ENCODE peak calls at places on chromosomes 3 and 15, in nine cellular contexts. U is A549; K is MM.1S; C is psoas muscle; D is foreskin keratinocyte; P is CD8-positive, alpha-beta memory T cell; G is heart left ventricle; J is left lung; L is RWPE1. Q is an unnamed sample.

GRCh38 chr3:10121064-10121463 is 5.6 kb downstream of the BRK1 start:
- DNase-seq in U (no peak), K (no peak), C (no peak), D (no peak), P (no peak), G (no peak), J (no peak), L (no peak), Q (no peak)

GRCh38 chr3:107988464-107989156 is 102.2 kb downstream of the CD47 start:
- DNase-seq in U (no peak), K (no peak), C (peak), D (peak), P (no peak), G (peak), J (peak), L (peak), Q (peak)

GRCh38 chr3:42875325-42876151 is at the start of gene CYP8B1:
- DNase-seq in U (no peak), K (no peak), C (no peak), D (no peak), P (no peak), G (no peak), J (no peak), L (no peak), Q (no peak)

GRCh38 chr15:78873796-78874761 is 1.4 kb downstream of the MORF4L1 start:
- DNase-seq in U (no peak), K (peak), C (no peak), D (no peak), P (peak), G (no peak), J (no peak), L (peak), Q (no peak)

GRCh38 chr15:42707873-42708544 is 28.9 kb downstream of the CDAN1 start:
- DNase-seq in U (no peak), K (no peak), C (no peak), D (no peak), P (no peak), G (no peak), J (no peak), L (no peak), Q (no peak)

GRCh38 chr3:55490194-55490913 is 3.2 kb upstream of the WNT5A start:
- DNase-seq in U (no peak), K (peak), C (no peak), D (peak), P (no peak), G (no peak), J (no peak), L (no peak), Q (no peak)

GRCh38 chr3:52056521-52056967 is at the start of gene DUSP7:
- DNase-seq in U (peak), K (peak), C (peak), D (no peak), P (peak), G (peak), J (peak), L (peak), Q (no peak)

GRCh38 chr15:83282859-83283812 is 1.3 kb downstream of the BNC1 start:
- DNase-seq in U (no peak), K (no peak), C (peak), D (peak), P (no peak), G (no peak), J (peak), L (peak), Q (no peak)

GRCh38 chr15:40928975-40929729 is at the start of gene DLL4:
- DNase-seq in U (peak), K (peak), C (peak), D (no peak), P (peak), G (peak), J (peak), L (peak), Q (no peak)

GRCh38 chr15:66730168-66731014 is 28.4 kb downstream of the SMAD6 start:
- DNase-seq in U (no peak), K (no peak), C (no peak), D (no peak), P (no peak), G (no peak), J (no peak), L (no peak), Q (peak)

GRCh38 chr15:66477011-66477410 is 20.6 kb downstream of the SNAPC5 start:
- DNase-seq in U (no peak), K (no peak), C (no peak), D (no peak), P (no peak), G (no peak), J (no peak), L (no peak), Q (peak)

GRCh38 chr3:165658027-165658426 is 179.2 kb downstream of the BCHE start:
- DNase-seq in U (no peak), K (peak), C (no peak), D (no peak), P (no peak), G (no peak), J (no peak), L (no peak), Q (no peak)

GRCh38 chr3:119013951-119014350 is 20.7 kb downstream of the IGSF11 start:
- DNase-seq in U (no peak), K (no peak), C (no peak), D (no peak), P (no peak), G (no peak), J (no peak), L (no peak), Q (no peak)

GRCh38 chr3:157040456-157040855 is 119.5 kb downstream of the CCNL1 start:
- DNase-seq in U (no peak), K (no peak), C (no peak), D (no peak), P (no peak), G (no peak), J (no peak), L (no peak), Q (no peak)

GRCh38 chr3:184238246-184238818 is 8.9 kb downstream of the VWA5B2 start:
- DNase-seq in U (no peak), K (no peak), C (no peak), D (no peak), P (no peak), G (no peak), J (no peak), L (no peak), Q (no peak)

GRCh38 chr15:73986055-73986775 is 5.9 kb downstream of the STOML1 start:
- DNase-seq in U (no peak), K (no peak), C (no peak), D (no peak), P (no peak), G (no peak), J (no peak), L (no peak), Q (no peak)

GRCh38 chr15:33282226-33283020 is 28.3 kb upstream of the RYR3 start:
- DNase-seq in U (no peak), K (no peak), C (no peak), D (no peak), P (no peak), G (no peak), J (no peak), L (no peak), Q (no peak)

GRCh38 chr3:24299801-24300626 is 194.6 kb downstream of the THRB start:
- DNase-seq in U (no peak), K (no peak), C (no peak), D (peak), P (no peak), G (no peak), J (no peak), L (peak), Q (no peak)

GRCh38 chr3:120438971-120439370 is 11.8 kb downstream of the FSTL1 start:
- DNase-seq in U (no peak), K (no peak), C (peak), D (no peak), P (no peak), G (peak), J (no peak), L (no peak), Q (peak)

GRCh38 chr3:129025691-129026435 is 24.8 kb downstream of the EFCC1 start:
- DNase-seq in U (no peak), K (no peak), C (peak), D (no peak), P (no peak), G (peak), J (peak), L (no peak), Q (no peak)

GRCh38 chr15:61195116-61196002 is 33.7 kb downstream of the RORA start:
- DNase-seq in U (peak), K (peak), C (no peak), D (no peak), P (no peak), G (no peak), J (no peak), L (peak), Q (no peak)

GRCh38 chr15:29917600-29918597 is 95.6 kb upstream of the TJP1 start:
- DNase-seq in U (no peak), K (no peak), C (no peak), D (peak), P (no peak), G (no peak), J (no peak), L (no peak), Q (no peak)

GRCh38 chr3:24680214-24680967 is 185.7 kb upstream of the THRB start:
- DNase-seq in U (peak), K (peak), C (peak), D (no peak), P (no peak), G (peak), J (peak), L (no peak), Q (peak)

GRCh38 chr15:90902996-90903732 is at the start of gene MAN2A2:
- DNase-seq in U (peak), K (peak), C (peak), D (peak), P (peak), G (peak), J (peak), L (peak), Q (no peak)

GRCh38 chr15:31554261-31554660 is 227.6 kb downstream of the KLF13 start:
- DNase-seq in U (no peak), K (no peak), C (peak), D (no peak), P (no peak), G (peak), J (peak), L (peak), Q (no peak)

GRCh38 chr3:38992117-38992779 is 59.5 kb downstream of the SCN11A start:
- DNase-seq in U (peak), K (no peak), C (no peak), D (peak), P (no peak), G (no peak), J (no peak), L (peak), Q (no peak)

DNA sequence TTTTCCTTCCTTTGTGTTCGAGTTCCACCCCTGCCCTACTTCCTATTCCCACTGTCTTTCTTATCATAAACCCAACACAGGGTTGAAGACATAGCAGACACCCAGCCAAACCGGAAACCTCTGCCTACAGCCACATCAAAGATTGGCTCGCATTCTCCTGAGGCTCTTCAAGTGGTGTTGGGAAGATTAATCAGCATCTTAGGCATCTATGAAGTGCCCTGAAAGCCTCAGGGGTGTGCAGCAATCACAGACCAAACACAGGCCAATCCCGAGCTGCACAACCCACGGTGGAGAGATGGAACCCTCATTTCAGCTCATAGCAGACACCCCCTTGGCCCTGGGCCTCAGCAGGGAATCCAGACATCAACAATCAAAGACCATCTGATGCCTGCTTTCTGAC is 255.9 kb downstream of the XXYLT1 start:
- DNase-seq in U (no peak), K (peak), C (no peak), D (no peak), P (no peak), G (no peak), J (no peak), L (no peak), Q (no peak)
- H3K27ac ChIP-seq in U (no peak), K (no peak), C (no peak), D (no peak), P (no peak), G (no peak), J (no peak), L (no peak), Q (no peak)

DNA sequence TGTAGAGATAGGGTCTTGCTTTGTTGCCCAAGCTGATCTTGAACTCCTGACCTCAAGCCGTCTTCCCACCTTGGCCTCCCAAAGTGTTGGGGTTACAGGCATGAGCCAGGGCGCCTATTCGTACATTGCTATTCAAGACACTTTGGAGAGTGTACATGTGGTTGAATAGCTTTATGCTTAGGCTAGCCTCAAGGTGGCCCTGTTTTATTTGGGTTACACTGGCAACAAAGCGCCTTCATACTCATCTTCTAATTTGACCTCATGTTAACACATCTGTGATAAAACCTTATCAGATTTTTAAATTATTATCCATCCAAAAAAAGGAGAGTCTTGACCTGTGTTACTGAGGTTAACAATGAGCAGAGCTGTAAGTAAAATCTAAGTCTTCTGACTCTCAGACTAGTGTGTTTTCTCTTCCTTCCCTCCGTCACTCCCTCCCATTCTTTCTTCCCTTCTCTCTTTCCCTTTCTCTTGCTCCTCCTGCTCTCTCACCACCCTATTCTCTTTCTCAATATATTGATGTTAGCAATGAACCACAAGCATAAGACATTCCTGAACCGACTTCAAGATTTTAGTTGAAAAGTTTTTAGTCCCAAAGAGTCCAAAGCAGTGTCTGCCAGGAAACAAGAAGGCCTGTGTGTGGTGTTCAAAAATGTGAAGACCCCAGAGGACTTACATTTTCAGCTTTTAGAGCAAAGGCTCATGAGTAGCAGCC is 603.7 kb upstream of the CFAP20DC start:
- DNase-seq in U (no peak), K (no peak), C (no peak), D (peak), P (no peak), G (no peak), J (no peak), L (no peak), Q (no peak)
- H3K27ac ChIP-seq in U (no peak), K (no peak), C (no peak), D (peak), P (no peak), G (no peak), J (peak), L (no peak), Q (peak)

DNA sequence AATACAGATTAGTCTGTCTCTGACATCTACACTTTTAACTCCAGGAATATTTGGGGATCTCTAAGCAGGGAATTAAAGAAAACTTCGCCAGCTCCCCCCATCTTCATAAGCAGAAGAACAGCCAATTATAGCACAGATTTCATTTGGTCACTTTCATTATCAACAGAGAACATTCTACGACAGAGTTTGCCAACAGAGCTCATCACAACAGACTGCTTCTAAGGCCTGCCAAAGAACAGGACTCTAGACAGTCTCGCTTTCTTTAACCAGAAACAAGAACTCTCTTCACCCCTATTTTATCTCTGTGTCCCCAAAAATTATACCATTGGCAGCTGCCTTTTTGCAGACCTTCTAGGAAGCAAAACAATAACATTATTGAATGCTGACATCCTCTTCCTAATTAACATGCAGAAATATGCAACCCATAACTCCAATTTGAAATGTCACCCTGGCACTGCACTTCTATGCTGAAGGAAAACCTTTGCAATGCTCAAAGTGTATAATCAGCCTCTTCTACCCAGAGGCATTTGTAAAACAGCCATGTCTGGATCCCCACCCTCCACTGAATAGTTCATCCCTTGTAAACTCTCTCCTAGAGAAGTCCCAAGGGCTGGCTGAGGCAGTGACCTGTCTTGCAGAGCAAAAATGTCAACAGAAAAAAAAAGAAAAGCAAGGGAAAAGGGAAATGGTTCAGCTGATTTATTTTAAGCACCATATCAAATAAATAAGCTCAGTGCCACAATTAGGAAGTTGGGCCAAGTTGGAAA is 552.7 kb downstream of the MAGI1 start:
- DNase-seq in U (no peak), K (no peak), C (no peak), D (no peak), P (no peak), G (no peak), J (no peak), L (no peak), Q (no peak)
- H3K27ac ChIP-seq in U (no peak), K (no peak), C (peak), D (no peak), P (no peak), G (peak), J (no peak), L (no peak), Q (peak)

GRCh38 chr3:18097989-18098388 is 327.1 kb downstream of the SATB1 start:
- DNase-seq in U (no peak), K (no peak), C (no peak), D (no peak), P (no peak), G (no peak), J (no peak), L (no peak), Q (no peak)

GRCh38 chr3:18099611-18100010 is 325.5 kb downstream of the SATB1 start:
- DNase-seq in U (no peak), K (no peak), C (no peak), D (peak), P (no peak), G (no peak), J (no peak), L (no peak), Q (no peak)

GRCh38 chr3:18100126-18100525 is 325.0 kb downstream of the SATB1 start:
- DNase-seq in U (no peak), K (no peak), C (no peak), D (peak), P (no peak), G (no peak), J (no peak), L (peak), Q (no peak)

GRCh38 chr3:18097473-18097872 is 327.7 kb downstream of the SATB1 start:
- DNase-seq in U (no peak), K (no peak), C (no peak), D (no peak), P (no peak), G (no peak), J (no peak), L (no peak), Q (no peak)

GRCh38 chr3:18098960-18099587 is 326.1 kb downstream of the SATB1 start:
- DNase-seq in U (peak), K (no peak), C (no peak), D (peak), P (no peak), G (no peak), J (no peak), L (peak), Q (no peak)
- H3K27ac ChIP-seq in U (peak), K (no peak), C (no peak), D (peak), P (no peak), G (no peak), J (no peak), L (peak), Q (no peak)

GRCh38 chr3:172309059-172309458 is 139.2 kb downstream of the GHSR start:
- DNase-seq in U (no peak), K (no peak), C (no peak), D (no peak), P (no peak), G (no peak), J (no peak), L (no peak), Q (no peak)
- H3K27ac ChIP-seq in U (no peak), K (no peak), C (no peak), D (no peak), P (no peak), G (no peak), J (no peak), L (no peak), Q (no peak)

GRCh38 chr3:69407908-69408307 is 22.0 kb upstream of the FRMD4B start:
- DNase-seq in U (no peak), K (no peak), C (no peak), D (no peak), P (no peak), G (no peak), J (no peak), L (no peak), Q (no peak)
- H3K27ac ChIP-seq in U (no peak), K (no peak), C (no peak), D (no peak), P (no peak), G (no peak), J (no peak), L (no peak), Q (no peak)

GRCh38 chr3:147397911-147398809 is 8.2 kb downstream of the ZIC4 start:
- DNase-seq in U (no peak), K (no peak), C (no peak), D (no peak), P (no peak), G (no peak), J (no peak), L (no peak), Q (no peak)

GRCh38 chr3:147398841-147399534 is 7.4 kb downstream of the ZIC4 start:
- DNase-seq in U (no peak), K (no peak), C (no peak), D (no peak), P (no peak), G (no peak), J (no peak), L (peak), Q (no peak)

GRCh38 chr3:147397155-147397888 is 9.0 kb downstream of the ZIC4 start:
- DNase-seq in U (no peak), K (no peak), C (no peak), D (no peak), P (no peak), G (no peak), J (no peak), L (no peak), Q (no peak)

GRCh38 chr3:147395975-147396708 is 10.2 kb downstream of the ZIC4 start:
- DNase-seq in U (no peak), K (no peak), C (no peak), D (no peak), P (no peak), G (no peak), J (peak), L (no peak), Q (no peak)

GRCh38 chr3:147396709-147397046 is 9.7 kb downstream of the ZIC4 start:
- DNase-seq in U (no peak), K (no peak), C (no peak), D (no peak), P (no peak), G (no peak), J (no peak), L (no peak), Q (no peak)
- H3K27ac ChIP-seq in U (no peak), K (no peak), C (no peak), D (no peak), P (no peak), G (no peak), J (no peak), L (no peak), Q (no peak)

GRCh38 chr15:23039151-23039916 is at the start of gene TUBGCP5:
- DNase-seq in U (peak), K (peak), C (peak), D (peak), P (peak), G (peak), J (peak), L (peak), Q (peak)
- H3K27ac ChIP-seq in U (peak), K (peak), C (peak), D (peak), P (peak), G (peak), J (peak), L (peak), Q (peak)